ENCODE peak calls at places on chromosomes 16 and 17, in ten cellular contexts. V is NCI-H1417; L is dorsolateral prefrontal cortex; P is cardiac fibroblast; D is GM23248; J is activated T-helper 2 cell treated with anti-CD3 and anti-CD28 coated beads, Interferon-gamma antibody, Interleukin-2, Interleukin-4, amounts not matched to agents 10 μg/mL and 5 μg/mL and 100 μg/mL, durations not matched to agents 14 hours and 24 hours and 36 hours; K is stimulated activated CD8-positive, alpha-beta memory T cell treated with anti-CD3 and anti-CD28 coated beads, Interleukin-4, amount 100 ng/mL, for 48 hours; U is bronchial epithelial cell; R is Karpas-422; G is stimulated activated CD4-positive, alpha-beta T cell treated with anti-CD3 and anti-CD28 coated beads, Interleukin-1b, Interleukin-23, amount 100 ng/mL, for 1 hour. N is an unnamed sample.

GRCh38 chr17:81515530-81516041 is 3.0 kb upstream of the ACTG1 start:
- DNase-seq in V (no peak), L (no peak), P (no peak), D (no peak), J (no peak), K (no peak), U (no peak), R (no peak), G (no peak), N (no peak)

GRCh38 chr16:68236804-68237242 is 896 bp upstream of the ESRP2 start:
- DNase-seq in V (no peak), L (no peak), P (no peak), D (no peak), J (no peak), K (peak), U (peak), R (peak), G (no peak), N (no peak)

GRCh38 chr17:48123111-48123510 is 15.5 kb downstream of the SNX11 start:
- DNase-seq in V (no peak), L (peak), P (no peak), D (no peak), J (no peak), K (no peak), U (no peak), R (no peak), G (no peak), N (no peak)

GRCh38 chr16:8655184-8655717 is 19.2 kb upstream of the ABAT start:
- DNase-seq in V (no peak), L (no peak), P (peak), D (peak), J (peak), K (peak), U (no peak), R (peak), G (no peak), N (no peak)

GRCh38 chr17:78658281-78658785 is 81.1 kb upstream of the DNAH17 start:
- DNase-seq in V (no peak), L (no peak), P (peak), D (peak), J (no peak), K (no peak), U (peak), R (no peak), G (no peak), N (peak)

GRCh38 chr16:85082553-85083050 is 29.7 kb downstream of the CIBAR2 start:
- DNase-seq in V (no peak), L (no peak), P (no peak), D (no peak), J (no peak), K (no peak), U (no peak), R (no peak), G (no peak), N (no peak)

GRCh38 chr17:17877548-17878358 is 41.0 kb upstream of the SREBF1 start:
- DNase-seq in V (peak), L (no peak), P (peak), D (peak), J (no peak), K (no peak), U (peak), R (no peak), G (no peak), N (peak)

GRCh38 chr16:11233727-11234376 is 22.2 kb downstream of the SOCS1 start:
- DNase-seq in V (no peak), L (no peak), P (no peak), D (no peak), J (peak), K (peak), U (no peak), R (no peak), G (no peak), N (no peak)

GRCh38 chr17:74838275-74838674 is 21.4 kb downstream of the GRIN2C start:
- DNase-seq in V (no peak), L (no peak), P (no peak), D (no peak), J (no peak), K (no peak), U (no peak), R (no peak), G (no peak), N (no peak)

N was measured in HFFc6.